ENCODE peak calls at places on chromosomes 6 and 20, in six cellular contexts. Z is stimulated activated naive CD4-positive, alpha-beta T cell; U is WTC11; H is iPS-NIHi11; S is SW480; V is iPS DF 19.7. Y is an unnamed sample.

GRCh38 chr6:156854466-156855161 is 77.4 kb downstream of the ARID1B start:
- DNase-seq in Z (no peak), V (no peak), S (no peak), U (no peak), H (no peak), Y (no peak)

GRCh38 chr20:5113615-5113986 is 6.2 kb downstream of the PCNA start:
- DNase-seq in H (no peak), V (no peak), Z (no peak), U (no peak), S (peak; percentile 12), Y (no peak)

GRCh38 chr6:14455942-14456648 is 338.5 kb downstream of the CD83 start:
- DNase-seq in V (no peak), U (no peak), Z (no peak), S (no peak), H (no peak), Y (no peak)

GRCh38 chr6:83432626-83433025 is 1.8 kb upstream of the ME1 start:
- DNase-seq in V (no peak), Z (no peak), H (no peak), S (no peak), U (no peak), Y (peak; percentile 50)

GRCh38 chr20:14963262-14963663 is 625.9 kb upstream of the FLRT3 start:
- DNase-seq in V (peak; percentile 7), S (peak; percentile 29), H (peak; percentile 52), U (no peak), Z (no peak), Y (no peak)

GRCh38 chr20:16209826-16210365 is 363.4 kb downstream of the KIF16B start:
- DNase-seq in Z (no peak), V (no peak), H (no peak), U (no peak), S (no peak), Y (no peak)

GRCh38 chr6:144920391-144920983 is 635.4 kb downstream of the UTRN start:
- DNase-seq in Z (no peak), H (no peak), V (no peak), U (no peak), S (no peak), Y (no peak)

GRCh38 chr6:53961679-53962370 is 149.4 kb upstream of the MLIP start:
- DNase-seq in H (peak; percentile 53), U (peak; percentile 43), V (no peak), Z (no peak), S (no peak), Y (no peak)

GRCh38 chr6:140773276-140773675 is 1359.4 kb upstream of the GJE1 start:
- DNase-seq in U (no peak), V (no peak), H (no peak), Z (no peak), S (no peak), Y (no peak)

GRCh38 chr6:165858571-165858970 is 195.5 kb upstream of the PDE10A start:
- DNase-seq in S (no peak), U (no peak), Z (no peak), V (no peak), H (peak; percentile 53), Y (no peak)

GRCh38 chr6:4894049-4894448 is 109.8 kb downstream of the RPP40 start:
- DNase-seq in U (no peak), S (no peak), Z (no peak), V (no peak), H (no peak), Y (no peak)

GRCh38 chr20:47353697-47354387 is 2.7 kb downstream of the ZMYND8 start:
- DNase-seq in V (no peak), Z (no peak), H (no peak), U (no peak), S (peak; percentile 56), Y (peak; percentile 47)

Y was measured in small intestine.